ENCODE peak calls at places on chromosomes 16 and 17, in five cellular contexts. V, D, W, R and T are unnamed samples. For H3K79me2, the result is how much of the 10 kb centered on the place peaks cover.

GRCh38 chr16:77993586-77993985 is 28.8 kb upstream of the CLEC3A start:
- DNase-seq in W (no peak), D (no peak), V (no peak), R (peak), T (no peak)

GRCh38 chr16:67241008-67241900 is 6.0 kb downstream of the FHOD1 start:
- DNase-seq in V (no peak), D (no peak), W (no peak), R (peak), T (peak)

GRCh38 chr17:45428050-45428953 is 4.4 kb downstream of the ARHGAP27 start:
- DNase-seq in W (peak), D (peak), V (peak), R (peak), T (peak)

GRCh38 chr16:88763502-88764053 is 21.4 kb downstream of the PIEZO1 start:
- DNase-seq in V (peak), W (no peak), R (no peak), D (no peak), T (peak)

GRCh38 chr16:6926762-6927161 is 405.9 kb upstream of the RBFOX1 start:
- DNase-seq in R (no peak), D (no peak), W (no peak), V (peak), T (no peak)

GRCh38 chr17:8574687-8575086 is 55.8 kb downstream of the MYH10 start:
- DNase-seq in V (no peak), D (no peak), R (peak), W (no peak), T (no peak)

GRCh38 chr17:57406131-57406980 is 150.0 kb downstream of the MSI2 start:
- DNase-seq in W (no peak), V (no peak), R (peak), D (no peak), T (no peak)

GRCh38 chr16:82954224-82954929 is 327.6 kb downstream of the CDH13 start:
- DNase-seq in D (no peak), W (peak), R (peak), V (no peak), T (peak)

GRCh38 chr17:17768415-17769088 is 68.2 kb downstream of the SREBF1 start:
- DNase-seq in W (no peak), V (no peak), D (no peak), R (no peak), T (no peak)
- H3K79me2 ChIP-seq in W (under half), V (under half), D (under half), R (half or more), T (half or more)

GRCh38 chr16:10013364-10013763 is 168.9 kb downstream of the GRIN2A start:
- DNase-seq in D (no peak), R (no peak), W (no peak), V (no peak), T (no peak)

GRCh38 chr16:10009691-10010090 is 172.5 kb downstream of the GRIN2A start:
- DNase-seq in D (no peak), W (no peak), V (no peak), R (no peak), T (no peak)

GRCh38 chr16:10016761-10017160 is 165.5 kb downstream of the GRIN2A start:
- DNase-seq in W (no peak), D (no peak), R (no peak), V (no peak), T (no peak)

GRCh38 chr16:10015397-10015796 is 166.8 kb downstream of the GRIN2A start:
- DNase-seq in D (no peak), W (no peak), V (no peak), R (no peak), T (no peak)
- H3K4me2 ChIP-seq in D (no peak), W (no peak), V (no peak), R (no peak), T (no peak)

DNA sequence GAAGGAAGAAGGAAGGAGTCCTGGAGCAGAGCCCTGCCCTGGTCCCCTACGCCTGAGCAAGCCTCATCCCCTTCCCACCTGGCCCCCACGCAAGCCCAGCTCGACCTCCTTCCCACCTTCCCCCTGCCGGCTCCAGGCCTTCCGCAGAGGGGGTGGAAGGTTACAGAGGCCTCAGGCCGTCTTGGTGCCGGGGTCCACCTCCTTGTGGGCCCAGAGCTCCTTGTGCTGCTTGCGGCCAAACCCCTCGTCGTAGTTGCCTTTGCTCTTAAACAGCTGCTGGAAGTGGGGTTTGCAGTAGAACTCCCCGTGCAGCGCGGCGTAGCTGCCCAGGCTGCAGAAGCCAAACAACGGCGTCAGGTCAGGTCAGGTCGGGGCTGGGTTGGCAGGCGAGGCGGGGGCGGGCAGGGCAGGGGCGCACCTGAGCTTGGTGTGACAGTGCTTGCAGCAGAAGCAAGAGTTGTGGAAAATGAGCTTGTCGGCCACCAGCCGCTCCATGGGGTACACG is 1.5 kb downstream of the LIMD2 start:
- DNase-seq in V (peak), D (peak), W (peak), R (no peak), T (peak)
- H3K4me3 ChIP-seq in V (peak), D (peak), W (peak), R (no peak), T (peak)

GRCh38 chr16:27678955-27679354 is 129.0 kb downstream of the KATNIP start:
- DNase-seq in V (no peak), W (no peak), D (no peak), R (no peak), T (no peak)

GRCh38 chr16:27676807-27677206 is 126.9 kb downstream of the KATNIP start:
- DNase-seq in D (no peak), R (peak), W (no peak), V (no peak), T (peak)

GRCh38 chr16:27681681-27682080 is 131.7 kb downstream of the KATNIP start:
- DNase-seq in R (no peak), V (no peak), W (no peak), D (no peak), T (no peak)

GRCh38 chr16:27677300-27677699 is 127.4 kb downstream of the KATNIP start:
- DNase-seq in D (no peak), R (no peak), V (no peak), W (no peak), T (peak)

GRCh38 chr16:27679899-27680298 is 130.0 kb downstream of the KATNIP start:
- DNase-seq in D (no peak), V (no peak), R (no peak), W (no peak), T (no peak)
- H3K79me2 ChIP-seq in D (under half), V (under half), R (under half), W (under half), T (under half)

DNA sequence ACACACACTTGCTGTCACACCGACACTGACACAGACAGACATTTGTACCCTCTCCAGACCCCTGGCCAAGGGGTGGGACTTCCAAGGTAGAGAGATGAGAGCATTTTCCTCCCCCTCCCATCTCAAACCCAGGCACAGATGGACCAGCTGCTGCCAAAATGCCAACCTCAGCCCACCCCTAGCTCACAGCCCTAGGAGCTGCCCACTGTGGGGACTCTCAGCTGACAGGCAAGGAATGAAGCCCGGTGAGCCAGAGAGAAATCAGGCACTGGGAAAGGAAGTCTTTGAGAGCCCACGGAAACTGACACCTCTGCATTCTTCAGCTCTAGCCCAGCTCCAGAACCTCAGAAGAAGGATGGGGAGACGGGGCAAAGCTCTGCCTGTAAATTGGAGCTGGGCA is 2.8 kb downstream of the ETV4 start:
- DNase-seq in R (no peak), D (no peak), V (no peak), W (no peak), T (peak)
- H3K4me2 ChIP-seq in R (no peak), D (no peak), V (peak), W (peak), T (no peak)